ENCODE peak calls at places on chromosomes 16 and 17, in five cellular contexts. One of them, this sample, is unnamed.

GRCh38 chr17:66507103-66507923 is 204.9 kb downstream of the PRKCA start:
- DNase-seq in stomach: no peak
- DNase-seq in kidney epithelial cell: no peak
- DNase-seq in body of pancreas: peak
- DNase-seq in choroid plexus epithelial cell: peak
- DNase-seq in this sample: peak

GRCh38 chr16:56950881-56951771 is 10.6 kb upstream of the CETP start:
- DNase-seq in kidney epithelial cell: no peak
- DNase-seq in choroid plexus epithelial cell: peak
- DNase-seq in stomach: peak
- DNase-seq in body of pancreas: peak
- DNase-seq in this sample: peak

GRCh38 chr17:69485901-69486643 is 71.6 kb downstream of the MAP2K6 start:
- DNase-seq in stomach: no peak
- DNase-seq in choroid plexus epithelial cell: peak
- DNase-seq in kidney epithelial cell: no peak
- DNase-seq in body of pancreas: no peak
- DNase-seq in this sample: no peak

GRCh38 chr17:56744721-56745120 is 89.0 kb downstream of the C17orf67 start:
- DNase-seq in kidney epithelial cell: no peak
- DNase-seq in stomach: no peak
- DNase-seq in body of pancreas: no peak
- DNase-seq in choroid plexus epithelial cell: no peak
- DNase-seq in this sample: no peak

GRCh38 chr17:75843577-75844529 is at the start of gene UNC13D:
- DNase-seq in choroid plexus epithelial cell: no peak
- DNase-seq in kidney epithelial cell: no peak
- DNase-seq in body of pancreas: peak
- DNase-seq in stomach: peak
- DNase-seq in this sample: no peak

GRCh38 chr16:49860593-49860992 is 4.7 kb upstream of the ZNF423 start:
- DNase-seq in body of pancreas: no peak
- DNase-seq in stomach: no peak
- DNase-seq in kidney epithelial cell: no peak
- DNase-seq in choroid plexus epithelial cell: no peak
- DNase-seq in this sample: peak

GRCh38 chr16:29811170-29811895 is 660 bp upstream of the PRRT2 start:
- DNase-seq in kidney epithelial cell: peak
- DNase-seq in choroid plexus epithelial cell: peak
- DNase-seq in body of pancreas: peak
- DNase-seq in stomach: peak
- DNase-seq in this sample: peak

GRCh38 chr16:27485126-27485525 is 64.6 kb downstream of the GTF3C1 start:
- DNase-seq in choroid plexus epithelial cell: no peak
- DNase-seq in kidney epithelial cell: no peak
- DNase-seq in body of pancreas: no peak
- DNase-seq in stomach: no peak
- DNase-seq in this sample: no peak

GRCh38 chr17:40561871-40562611 is 3.2 kb downstream of the CCR7 start:
- DNase-seq in stomach: peak
- DNase-seq in choroid plexus epithelial cell: no peak
- DNase-seq in kidney epithelial cell: no peak
- DNase-seq in body of pancreas: no peak
- DNase-seq in this sample: no peak

GRCh38 chr17:82297280-82297803 is 20.1 kb downstream of the CD7 start:
- DNase-seq in choroid plexus epithelial cell: peak
- DNase-seq in stomach: peak
- DNase-seq in kidney epithelial cell: no peak
- DNase-seq in body of pancreas: peak
- DNase-seq in this sample: peak

GRCh38 chr16:1914084-1914608 is 4.1 kb downstream of the HS3ST6 start:
- DNase-seq in stomach: no peak
- DNase-seq in kidney epithelial cell: no peak
- DNase-seq in body of pancreas: no peak
- DNase-seq in choroid plexus epithelial cell: no peak
- DNase-seq in this sample: no peak

DNA sequence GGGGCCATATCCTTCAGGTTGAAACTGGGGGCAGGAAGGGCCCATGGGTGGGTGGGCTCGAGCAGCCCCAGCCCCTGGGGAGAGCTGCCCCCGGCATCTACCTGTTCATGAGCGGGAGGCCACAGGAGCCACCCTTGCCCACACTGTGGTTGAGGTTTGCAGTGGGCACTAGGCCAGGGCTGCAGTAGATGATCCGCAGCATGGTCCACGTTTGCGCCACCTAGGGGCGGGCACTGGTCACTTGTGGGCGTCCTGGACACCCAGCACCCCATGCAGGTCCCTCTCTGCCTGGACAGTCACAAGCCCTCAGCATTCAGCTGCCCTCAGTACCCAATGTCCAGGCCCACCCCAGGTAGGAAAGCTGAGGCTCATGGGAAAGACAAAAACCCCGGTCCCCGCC is 1.8 kb upstream of the JMJD8 start:
- DNase-seq in stomach: peak
- DNase-seq in choroid plexus epithelial cell: peak
- DNase-seq in kidney epithelial cell: no peak
- DNase-seq in body of pancreas: peak
- DNase-seq in this sample: peak
- TF ChIP-seq CTCF in stomach: peak
- TF ChIP-seq CTCF in choroid plexus epithelial cell: peak
- TF ChIP-seq CTCF in kidney epithelial cell: peak
- TF ChIP-seq CTCF in body of pancreas: peak
- TF ChIP-seq CTCF in this sample: peak

GRCh38 chr17:8314797-8315739 is 5.0 kb downstream of the ARHGEF15 start:
- DNase-seq in stomach: peak
- DNase-seq in choroid plexus epithelial cell: no peak
- DNase-seq in body of pancreas: peak
- DNase-seq in kidney epithelial cell: no peak
- DNase-seq in this sample: no peak
- H3K4me3 ChIP-seq in stomach: no peak
- H3K4me3 ChIP-seq in choroid plexus epithelial cell: no peak
- H3K4me3 ChIP-seq in body of pancreas: no peak
- H3K4me3 ChIP-seq in kidney epithelial cell: no peak
- H3K4me3 ChIP-seq in this sample: peak

GRCh38 chr16:89374393-89374948 is 115.9 kb downstream of the ANKRD11 start:
- DNase-seq in body of pancreas: no peak
- DNase-seq in choroid plexus epithelial cell: peak
- DNase-seq in kidney epithelial cell: no peak
- DNase-seq in stomach: no peak
- DNase-seq in this sample: no peak
- TF ChIP-seq CTCF in body of pancreas: no peak
- TF ChIP-seq CTCF in choroid plexus epithelial cell: peak
- TF ChIP-seq CTCF in kidney epithelial cell: peak
- TF ChIP-seq CTCF in stomach: no peak
- TF ChIP-seq CTCF in this sample: peak

DNA sequence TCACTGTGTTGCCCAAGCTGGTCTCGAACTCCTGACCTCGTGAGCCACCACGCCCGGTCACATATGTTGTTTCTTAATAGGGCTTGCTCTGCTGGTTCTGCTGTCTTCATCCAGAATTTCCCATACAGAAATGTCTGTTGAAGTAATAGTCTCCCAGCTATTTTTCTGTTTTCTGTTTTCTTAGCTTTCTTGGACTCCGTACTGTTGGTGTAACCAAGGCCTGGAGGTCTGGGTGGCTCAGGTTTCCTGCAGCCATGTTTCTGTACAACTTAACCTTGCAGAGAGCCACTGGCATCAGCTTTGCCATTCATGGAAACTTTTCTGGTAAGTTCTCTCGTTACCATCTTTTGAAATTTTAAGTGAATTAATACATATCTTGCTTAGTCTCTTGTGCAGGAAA is 2.8 kb downstream of the SF3B3 start:
- DNase-seq in kidney epithelial cell: no peak
- DNase-seq in choroid plexus epithelial cell: peak
- DNase-seq in body of pancreas: no peak
- DNase-seq in stomach: no peak
- DNase-seq in this sample: no peak
- H3K4me3 ChIP-seq in kidney epithelial cell: no peak
- H3K4me3 ChIP-seq in choroid plexus epithelial cell: peak
- H3K4me3 ChIP-seq in body of pancreas: no peak
- H3K4me3 ChIP-seq in stomach: no peak
- H3K4me3 ChIP-seq in this sample: no peak

DNA sequence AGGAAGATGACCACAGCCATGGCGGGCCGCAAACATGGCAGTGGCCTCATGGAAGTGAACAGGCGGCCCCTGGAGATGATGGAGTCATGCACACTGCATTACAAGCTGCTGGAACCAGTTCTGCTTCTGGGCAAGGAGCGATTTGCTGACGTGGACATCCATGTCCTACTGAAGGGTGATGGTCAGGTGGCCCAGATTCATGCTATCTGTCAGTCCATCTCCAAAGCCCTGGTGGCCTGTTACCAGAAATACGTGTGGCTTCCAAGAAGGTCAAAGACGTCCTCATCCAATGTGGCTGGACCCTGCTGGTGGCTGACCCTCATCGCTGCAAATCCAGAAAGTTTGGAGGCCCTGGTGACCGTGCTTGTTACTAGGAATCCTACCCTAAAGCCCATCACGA is 13.4 kb upstream of the WSB1 start:
- DNase-seq in body of pancreas: no peak
- DNase-seq in kidney epithelial cell: no peak
- DNase-seq in stomach: no peak
- DNase-seq in choroid plexus epithelial cell: no peak
- DNase-seq in this sample: no peak
- TF ChIP-seq CTCF in body of pancreas: no peak
- TF ChIP-seq CTCF in kidney epithelial cell: no peak
- TF ChIP-seq CTCF in stomach: no peak
- TF ChIP-seq CTCF in choroid plexus epithelial cell: no peak
- TF ChIP-seq CTCF in this sample: no peak

DNA sequence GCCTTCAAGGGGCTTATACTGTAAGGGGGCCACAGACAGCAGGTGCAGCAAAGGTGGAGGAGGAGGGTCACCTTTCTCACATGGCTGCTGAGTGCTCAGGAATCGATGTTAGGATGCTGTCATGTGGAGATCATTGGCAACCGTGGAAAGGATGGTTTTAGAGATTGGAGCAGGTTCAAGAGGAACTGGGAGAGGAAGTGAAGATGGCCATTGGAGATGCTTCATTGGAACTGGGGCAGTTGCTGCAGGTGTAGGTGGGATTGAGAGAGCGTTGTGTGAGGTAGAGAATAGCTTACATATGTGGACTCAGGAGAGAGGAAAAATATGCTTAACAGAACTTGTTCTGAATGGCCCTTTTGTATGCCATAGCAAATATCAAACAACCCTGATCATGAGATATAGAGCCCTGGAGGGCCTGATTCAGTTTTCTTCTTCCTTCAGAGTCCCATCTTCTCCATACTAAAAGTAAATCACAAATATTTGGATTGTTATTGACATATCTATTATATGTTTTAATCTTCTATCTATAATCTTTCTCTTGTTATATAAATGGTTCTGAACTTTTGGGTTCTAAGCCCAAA is 40.8 kb downstream of the LDHD start:
- DNase-seq in stomach: no peak
- DNase-seq in body of pancreas: no peak
- DNase-seq in choroid plexus epithelial cell: no peak
- DNase-seq in kidney epithelial cell: no peak
- DNase-seq in this sample: no peak
- H3K4me3 ChIP-seq in stomach: no peak
- H3K4me3 ChIP-seq in body of pancreas: no peak
- H3K4me3 ChIP-seq in choroid plexus epithelial cell: no peak
- H3K4me3 ChIP-seq in kidney epithelial cell: no peak
- H3K4me3 ChIP-seq in this sample: no peak

GRCh38 chr17:1164935-1165556 is 14.7 kb downstream of the ABR start:
- DNase-seq in body of pancreas: no peak
- DNase-seq in stomach: no peak
- DNase-seq in choroid plexus epithelial cell: no peak
- DNase-seq in kidney epithelial cell: no peak
- DNase-seq in this sample: no peak
- TF ChIP-seq CTCF in body of pancreas: no peak
- TF ChIP-seq CTCF in stomach: no peak
- TF ChIP-seq CTCF in choroid plexus epithelial cell: no peak
- TF ChIP-seq CTCF in kidney epithelial cell: no peak
- TF ChIP-seq CTCF in this sample: no peak